ENCODE peak calls at places on chromosome 19, in four cellular contexts. One of them, this sample, is unnamed.
A peak's percentile ranks its signal among the peaks of the same experiment; 100 is the strongest.

GRCh38 chr19:19039901-19040300 is 6.5 kb downstream of the ARMC6 start:
- DNase-seq in IMR-90: no peak
- DNase-seq in H1: no peak
- DNase-seq in mesendoderm: no peak
- DNase-seq in this sample: no peak

GRCh38 chr19:12969292-12969988 is at the start of gene DAND5:
- DNase-seq in mesendoderm: no peak
- DNase-seq in IMR-90: no peak
- DNase-seq in H1: no peak
- DNase-seq in this sample: no peak

GRCh38 chr19:33678796-33679195 is 57.0 kb downstream of the CHST8 start:
- DNase-seq in IMR-90: no peak
- DNase-seq in mesendoderm: no peak
- DNase-seq in H1: no peak
- DNase-seq in this sample: no peak

GRCh38 chr19:47444388-47444821 is 25.1 kb upstream of the MEIS3 start:
- DNase-seq in IMR-90: no peak
- DNase-seq in H1: peak; percentile 85
- DNase-seq in mesendoderm: peak; percentile 63
- DNase-seq in this sample: peak; percentile 64

GRCh38 chr19:43574424-43575155 is 737 bp downstream of the XRCC1 start:
- DNase-seq in IMR-90: peak; percentile 35
- DNase-seq in mesendoderm: no peak
- DNase-seq in H1: no peak
- DNase-seq in this sample: no peak

GRCh38 chr19:47414469-47414868 is 4.9 kb downstream of the MEIS3 start:
- DNase-seq in IMR-90: no peak
- DNase-seq in H1: peak; percentile 70
- DNase-seq in mesendoderm: peak; percentile 73
- DNase-seq in this sample: no peak

GRCh38 chr19:57613941-57614743 is at the start of gene ZNF134:
- DNase-seq in IMR-90: peak; percentile 87
- DNase-seq in H1: peak; percentile 90
- DNase-seq in mesendoderm: peak; percentile 96
- DNase-seq in this sample: peak; percentile 94

GRCh38 chr19:45955905-45956608 is 17.6 kb downstream of the NOVA2 start:
- DNase-seq in IMR-90: peak; percentile 7
- DNase-seq in mesendoderm: peak; percentile 42
- DNase-seq in H1: no peak
- DNase-seq in this sample: no peak

GRCh38 chr19:13095393-13095784 is 7.3 kb downstream of the LYL1 start:
- DNase-seq in IMR-90: no peak
- DNase-seq in H1: no peak
- DNase-seq in mesendoderm: peak; percentile 46
- DNase-seq in this sample: peak; percentile 89

GRCh38 chr19:56838930-56839664 is 1.4 kb downstream of the PEG3 start:
- DNase-seq in IMR-90: no peak
- DNase-seq in H1: no peak
- DNase-seq in mesendoderm: peak; percentile 99
- DNase-seq in this sample: no peak

GRCh38 chr19:1672038-1672768 is 19.8 kb upstream of the TCF3 start:
- DNase-seq in IMR-90: peak; percentile 30
- DNase-seq in H1: peak; percentile 81
- DNase-seq in mesendoderm: no peak
- DNase-seq in this sample: peak; percentile 52

GRCh38 chr19:13121551-13122274 is 3.6 kb downstream of the NACC1 start:
- DNase-seq in H1: no peak
- DNase-seq in IMR-90: no peak
- DNase-seq in mesendoderm: no peak
- DNase-seq in this sample: no peak

GRCh38 chr19:9406798-9407352 is 28.5 kb downstream of the ZNF266 start:
- DNase-seq in IMR-90: peak; percentile 92
- DNase-seq in H1: no peak
- DNase-seq in mesendoderm: no peak
- DNase-seq in this sample: no peak

GRCh38 chr19:30312582-30313352 is 59.4 kb upstream of the ZNF536 start:
- DNase-seq in H1: no peak
- DNase-seq in mesendoderm: no peak
- DNase-seq in IMR-90: no peak
- DNase-seq in this sample: no peak

GRCh38 chr19:32675720-32676185 is at the start of gene RGS9BP:
- DNase-seq in IMR-90: peak; percentile 59
- DNase-seq in mesendoderm: peak; percentile 49
- DNase-seq in H1: peak; percentile 78
- DNase-seq in this sample: peak; percentile 66

DNA sequence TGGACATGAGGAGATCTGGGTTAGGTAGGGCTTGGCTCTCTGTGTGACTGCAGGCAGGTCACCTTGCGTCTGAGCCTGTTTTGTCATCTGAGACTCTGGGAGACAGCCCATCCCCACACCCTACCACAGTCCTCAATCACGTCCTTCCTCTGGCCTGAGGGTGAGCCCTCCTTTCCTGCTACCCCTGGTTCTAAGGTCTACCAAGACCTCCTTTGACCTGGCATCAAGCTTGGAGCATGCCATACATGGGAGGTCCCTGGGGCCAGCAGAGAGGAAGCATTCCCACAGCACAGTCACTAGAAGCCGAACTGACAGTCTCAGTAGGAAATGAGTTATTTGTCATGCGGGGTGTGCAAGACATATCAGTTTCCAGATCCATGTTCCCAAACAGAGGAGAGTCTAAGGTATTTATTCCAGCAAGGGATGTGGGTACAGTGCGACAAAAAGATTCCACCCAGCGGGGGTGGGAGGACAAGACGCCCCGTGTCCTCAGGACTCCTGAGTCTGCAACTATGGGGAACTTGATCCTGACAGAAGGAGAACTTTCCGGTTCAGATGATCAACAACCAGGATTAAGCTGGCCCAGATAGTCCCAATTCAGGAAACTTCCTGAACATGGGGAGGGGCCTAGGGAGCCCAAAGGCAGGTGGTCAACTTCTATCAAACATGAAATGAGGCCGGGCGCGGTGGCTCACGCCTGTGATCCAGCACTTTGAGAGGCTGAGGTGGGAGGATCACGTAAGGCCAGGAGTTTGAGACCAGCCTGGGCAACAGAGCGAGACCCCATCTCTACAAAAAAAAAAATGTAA is 9.5 kb downstream of the ARRDC2 start:
- DNase-seq in H1: no peak
- DNase-seq in mesendoderm: no peak
- DNase-seq in IMR-90: no peak
- DNase-seq in this sample: no peak
- H3K56ac ChIP-seq in H1: no peak overlapping the region
- H3K56ac ChIP-seq in mesendoderm: no peak overlapping the region
- H3K56ac ChIP-seq in IMR-90: no peak overlapping the region
- H3K56ac ChIP-seq in this sample: no peak overlapping the region

GRCh38 chr19:35124098-35125060 is 8.8 kb downstream of the FXYD3 start:
- DNase-seq in IMR-90: peak; percentile 86
- DNase-seq in H1: no peak
- DNase-seq in mesendoderm: peak; percentile 52
- DNase-seq in this sample: peak; percentile 58
- H2BK5ac ChIP-seq in IMR-90: peak overlapping the region; percentile 71
- H2BK5ac ChIP-seq in H1: peak overlapping the region; percentile 32
- H2BK5ac ChIP-seq in mesendoderm: no peak overlapping the region
- H2BK5ac ChIP-seq in this sample: no peak overlapping the region

DNA sequence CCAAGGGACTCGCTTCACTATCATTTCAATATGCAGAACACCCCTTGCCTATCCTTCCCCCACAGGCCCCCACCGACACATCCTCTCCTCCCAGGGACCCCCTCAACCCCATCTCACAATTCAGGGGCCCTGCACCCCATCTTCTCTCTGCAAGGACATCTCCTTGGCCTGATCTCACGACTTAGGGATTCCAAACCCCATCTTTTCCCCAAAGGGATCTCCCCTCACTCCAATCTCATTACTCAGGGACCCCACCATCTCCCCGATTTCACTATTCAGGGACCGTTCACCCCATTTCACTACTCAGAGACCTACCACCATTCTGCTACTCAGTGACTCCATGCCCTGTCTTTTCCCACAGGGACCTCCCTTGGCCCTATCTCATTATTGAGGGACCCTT is 1.4 kb downstream of the MAP2K2 start:
- DNase-seq in mesendoderm: no peak
- DNase-seq in IMR-90: no peak
- DNase-seq in H1: no peak
- DNase-seq in this sample: no peak
- H3K56ac ChIP-seq in mesendoderm: peak overlapping the region; percentile 98
- H3K56ac ChIP-seq in IMR-90: peak overlapping the region; percentile 0
- H3K56ac ChIP-seq in H1: no peak overlapping the region
- H3K56ac ChIP-seq in this sample: no peak overlapping the region

GRCh38 chr19:49407482-49408015 is 15.7 kb downstream of the PTH2 start:
- DNase-seq in H1: no peak
- DNase-seq in IMR-90: no peak
- DNase-seq in mesendoderm: no peak
- DNase-seq in this sample: no peak

GRCh38 chr19:49398931-49399330 is 10.9 kb downstream of the KASH5 start:
- DNase-seq in H1: no peak
- DNase-seq in mesendoderm: no peak
- DNase-seq in IMR-90: no peak
- DNase-seq in this sample: no peak

GRCh38 chr19:49407079-49407478 is 16.2 kb downstream of the PTH2 start:
- DNase-seq in mesendoderm: no peak
- DNase-seq in IMR-90: no peak
- DNase-seq in H1: no peak
- DNase-seq in this sample: no peak

GRCh38 chr19:49400034-49400433 is 12.0 kb downstream of the KASH5 start:
- DNase-seq in IMR-90: peak; percentile 11
- DNase-seq in mesendoderm: no peak
- DNase-seq in H1: no peak
- DNase-seq in this sample: no peak

GRCh38 chr19:49403404-49404187 is 15.5 kb downstream of the KASH5 start:
- DNase-seq in H1: peak; percentile 77
- DNase-seq in mesendoderm: peak; percentile 98
- DNase-seq in IMR-90: peak; percentile 33
- DNase-seq in this sample: peak; percentile 96
- H2BK5ac ChIP-seq in H1: peak overlapping the region; percentile 85
- H2BK5ac ChIP-seq in mesendoderm: peak overlapping the region; percentile 95
- H2BK5ac ChIP-seq in IMR-90: no peak overlapping the region
- H2BK5ac ChIP-seq in this sample: peak overlapping the region; percentile 9

GRCh38 chr19:27872370-27872769 is 1340.6 kb downstream of the UQCRFS1 start:
- DNase-seq in mesendoderm: no peak
- DNase-seq in H1: no peak
- DNase-seq in IMR-90: no peak
- DNase-seq in this sample: no peak
- H3K56ac ChIP-seq in mesendoderm: no peak overlapping the region
- H3K56ac ChIP-seq in H1: no peak overlapping the region
- H3K56ac ChIP-seq in IMR-90: no peak overlapping the region
- H3K56ac ChIP-seq in this sample: no peak overlapping the region

GRCh38 chr19:14689598-14690503 is at the start of gene ZNF333:
- DNase-seq in mesendoderm: peak; percentile 94
- DNase-seq in H1: peak; percentile 100
- DNase-seq in IMR-90: peak; percentile 83
- DNase-seq in this sample: peak; percentile 97
- H2BK5ac ChIP-seq in mesendoderm: no peak within 1 kb of the TSS
- H2BK5ac ChIP-seq in H1: peak within 1 kb of the TSS; percentile 91
- H2BK5ac ChIP-seq in IMR-90: peak within 1 kb of the TSS; percentile 96
- H2BK5ac ChIP-seq in this sample: no peak within 1 kb of the TSS